ENCODE peak calls at places on chromosomes 16 and 17, in ten cellular contexts. K, A, D, Z, N, F, V, B, P and S are unnamed samples.

GRCh38 chr16:24988137-24988535 is 27.0 kb downstream of the ARHGAP17 start:
- DNase-seq in B (no peak), F (no peak), V (no peak), A (no peak), N (no peak), K (no peak), Z (no peak), P (no peak), D (no peak), S (no peak)

GRCh38 chr17:73420897-73421296 is 109.1 kb upstream of the CDC42EP4 start:
- DNase-seq in D (no peak), V (peak; percentile 86), F (no peak), N (no peak), K (peak; percentile 16), Z (no peak), A (peak; percentile 34), B (no peak), P (no peak), S (peak; percentile 26)

GRCh38 chr16:50427107-50427506 is 58.3 kb upstream of the BRD7 start:
- DNase-seq in F (no peak), N (no peak), V (no peak), A (no peak), Z (no peak), K (no peak), B (no peak), D (no peak), P (no peak), S (no peak)

GRCh38 chr17:77489239-77489897 is 348.6 kb downstream of the SEC14L1 start:
- DNase-seq in A (no peak), Z (no peak), D (no peak), P (no peak), K (no peak), V (no peak), B (no peak), F (no peak), N (peak; percentile 21), S (no peak)

GRCh38 chr16:85245307-85246172 is 133.3 kb upstream of the CIBAR2 start:
- DNase-seq in A (peak; percentile 78), N (peak; percentile 63), D (peak; percentile 60), B (peak; percentile 61), K (peak; percentile 57), V (peak; percentile 69), P (peak; percentile 74), F (peak; percentile 53), Z (peak; percentile 55), S (peak; percentile 68)

GRCh38 chr16:66484453-66485213 is 57.5 kb downstream of the BEAN1 start:
- DNase-seq in K (no peak), D (no peak), F (no peak), N (no peak), Z (no peak), P (no peak), V (no peak), B (no peak), A (peak; percentile 24), S (peak; percentile 25)

GRCh38 chr16:48720266-48720665 is 110.3 kb upstream of the N4BP1 start:
- DNase-seq in N (no peak), V (no peak), F (no peak), A (no peak), P (no peak), Z (no peak), D (no peak), B (no peak), K (no peak), S (no peak)

GRCh38 chr17:42387221-42387657 is 1.0 kb downstream of the STAT3 start:
- DNase-seq in B (no peak), N (no peak), A (no peak), F (no peak), V (no peak), K (no peak), Z (peak; percentile 74), D (no peak), P (peak; percentile 44), S (no peak)

GRCh38 chr16:3961449-3961849 is 80.9 kb upstream of the CREBBP start:
- DNase-seq in N (no peak), A (no peak), D (peak; percentile 61), B (peak; percentile 44), K (no peak), P (no peak), F (no peak), Z (no peak), V (peak; percentile 41), S (peak; percentile 36)

GRCh38 chr17:71703701-71704100 is 417.1 kb upstream of the SOX9 start:
- DNase-seq in P (no peak), Z (no peak), B (no peak), V (no peak), F (no peak), N (no peak), A (no peak), K (no peak), D (no peak), S (no peak)

GRCh38 chr16:23518435-23518891 is 8.2 kb upstream of the GGA2 start:
- DNase-seq in D (no peak), P (no peak), A (peak; percentile 96), N (no peak), V (no peak), F (no peak), B (no peak), Z (no peak), K (no peak), S (no peak)

GRCh38 chr17:82320140-82320840 is 2.9 kb upstream of the CD7 start:
- DNase-seq in K (no peak), B (no peak), D (no peak), A (no peak), N (no peak), V (no peak), Z (no peak), P (no peak), F (no peak), S (no peak)

GRCh38 chr16:7867831-7868230 is 535.2 kb downstream of the RBFOX1 start:
- DNase-seq in D (no peak), K (no peak), F (no peak), P (no peak), B (no peak), Z (no peak), N (no peak), V (no peak), A (no peak), S (no peak)
- H3K4me3 ChIP-seq in D (no peak overlapping the region), K (no peak overlapping the region), F (no peak overlapping the region), P (no peak overlapping the region), B (no peak overlapping the region), Z (no peak overlapping the region), N (no peak overlapping the region), V (no peak overlapping the region), A (no peak overlapping the region), S (no peak overlapping the region)

GRCh38 chr17:75720656-75721462 is at the start of gene ITGB4:
- DNase-seq in V (peak; percentile 75), N (no peak), Z (peak; percentile 90), F (peak; percentile 66), P (peak; percentile 93), B (peak; percentile 86), K (peak; percentile 95), A (peak; percentile 75), D (peak; percentile 84), S (peak; percentile 48)

GRCh38 chr17:75722542-75723095 is 1.4 kb downstream of the ITGB4 start:
- DNase-seq in F (no peak), Z (peak; percentile 37), P (no peak), V (no peak), K (no peak), N (no peak), B (no peak), A (no peak), D (no peak), S (peak; percentile 40)

GRCh38 chr17:75722076-75722475 is 817 bp downstream of the ITGB4 start:
- DNase-seq in A (no peak), D (no peak), P (peak; percentile 70), Z (peak; percentile 75), N (no peak), B (no peak), F (no peak), K (peak; percentile 52), V (no peak), S (peak; percentile 47)

GRCh38 chr17:75719732-75720131 is 1.5 kb upstream of the ITGB4 start:
- DNase-seq in V (no peak), N (no peak), B (no peak), F (no peak), D (no peak), P (no peak), Z (no peak), A (no peak), K (no peak), S (no peak)

DNA sequence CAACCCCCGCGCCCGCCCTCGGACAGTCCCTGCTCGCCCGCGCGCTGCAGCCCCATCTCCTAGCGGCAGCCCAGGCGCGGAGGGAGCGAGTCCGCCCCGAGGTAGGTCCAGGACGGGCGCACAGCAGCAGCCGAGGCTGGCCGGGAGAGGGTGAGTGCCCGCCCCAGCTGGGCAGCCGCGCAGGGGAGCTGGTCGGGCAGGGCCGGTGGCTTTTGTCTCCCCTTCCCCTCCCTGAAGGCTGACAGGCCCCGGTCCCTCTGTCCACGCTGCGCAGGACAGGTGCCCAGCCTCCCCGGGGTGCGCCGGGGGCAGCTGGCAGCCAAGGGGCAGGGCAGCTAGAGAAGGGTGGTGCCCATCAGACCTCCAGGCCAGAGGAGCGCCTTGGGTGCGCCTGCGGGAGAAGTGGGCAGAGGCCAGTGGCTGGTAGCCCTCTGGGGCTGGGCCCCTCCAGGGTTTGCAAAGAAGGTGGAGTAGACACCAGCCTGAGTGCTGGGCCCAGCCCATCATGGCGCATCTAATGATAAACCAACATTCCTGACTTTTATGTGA is 278 bp downstream of the ITGB4 start:
- DNase-seq in F (no peak), P (no peak), N (no peak), A (no peak), V (peak; percentile 76), D (no peak), Z (peak; percentile 64), K (no peak), B (no peak), S (no peak)
- H3K27ac ChIP-seq in F (no peak overlapping the region), P (peak overlapping the region; percentile 55), N (peak overlapping the region; percentile 45), A (no peak overlapping the region), V (peak overlapping the region; percentile 94), D (peak overlapping the region; percentile 89), Z (peak overlapping the region; percentile 97), K (peak overlapping the region; percentile 38), B (peak overlapping the region; percentile 79), S (no peak overlapping the region)

DNA sequence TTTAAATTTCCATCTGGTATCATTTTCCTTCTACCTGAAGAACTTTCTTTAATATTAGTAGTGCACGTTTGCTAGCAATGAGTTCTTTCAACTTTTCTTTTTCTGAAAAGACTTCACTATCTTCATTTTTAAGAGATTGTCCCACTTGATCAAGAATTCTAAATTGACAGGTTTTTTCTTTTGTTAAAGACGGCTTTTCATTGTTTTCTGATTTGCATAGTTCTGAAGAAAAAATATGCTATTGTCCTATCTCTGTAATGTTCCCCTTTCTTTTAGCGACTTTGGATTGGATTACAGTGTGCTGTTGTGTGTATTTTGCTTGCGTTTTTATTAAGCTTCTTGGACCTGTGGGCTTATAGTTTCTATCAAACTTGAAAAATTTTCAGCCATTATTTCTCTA is 126.3 kb upstream of the NACA2 start:
- DNase-seq in F (no peak), D (no peak), N (no peak), V (no peak), Z (no peak), P (no peak), K (no peak), A (no peak), B (no peak), S (no peak)
- H3K9me3 ChIP-seq in F (peaks cover 3% of the 10 kb centered on the region), D (no peaks in the 10 kb centered on the region), N (peaks cover 10% of the 10 kb centered on the region), V (peaks cover 15% of the 10 kb centered on the region), Z (no peaks in the 10 kb centered on the region), P (no peaks in the 10 kb centered on the region), K (no peaks in the 10 kb centered on the region), A (peaks cover 29% of the 10 kb centered on the region), B (no peaks in the 10 kb centered on the region), S (peaks cover 7% of the 10 kb centered on the region)

GRCh38 chr17:4583796-4584124 is 569 bp upstream of the SMTNL2 start:
- DNase-seq in D (no peak), A (peak; percentile 11), V (peak; percentile 94), N (peak; percentile 63), K (no peak), Z (no peak), P (no peak), B (no peak), F (no peak), S (peak; percentile 46)
- H3K4me3 ChIP-seq in D (no peak overlapping the region), A (no peak overlapping the region), V (peak overlapping the region; percentile 49), N (peak overlapping the region; percentile 65), K (no peak overlapping the region), Z (peak overlapping the region; percentile 42), P (peak overlapping the region; percentile 19), B (no peak overlapping the region), F (peak overlapping the region; percentile 20), S (no peak overlapping the region)